ENCODE peak calls at places on chromosome 20, in four cellular contexts. C, F, W and P are unnamed samples.

GRCh38 chr20:48332555-48332954 is 495.2 kb downstream of the PREX1 start:
- DNase-seq in C (no peak), F (no peak), W (no peak), P (no peak)

GRCh38 chr20:17910828-17911294 is 57.7 kb downstream of the SNX5 start:
- DNase-seq in C (no peak), F (no peak), W (peak; percentile 78), P (no peak)

GRCh38 chr20:40293740-40294139 is 395.3 kb downstream of the MAFB start:
- DNase-seq in C (no peak), F (no peak), W (no peak), P (no peak)

GRCh38 chr20:38630727-38631126 is 29.1 kb downstream of the ARHGAP40 start:
- DNase-seq in C (no peak), F (no peak), W (no peak), P (no peak)

GRCh38 chr20:38186788-38187221 is 21.7 kb upstream of the TGM2 start:
- DNase-seq in C (no peak), F (no peak), W (no peak), P (no peak)

GRCh38 chr20:40702504-40702903 is 13.5 kb upstream of the MAFB start:
- DNase-seq in C (no peak), F (no peak), W (peak; percentile 10), P (no peak)

GRCh38 chr20:57717797-57718196 is 8.0 kb upstream of the PMEPA1 start:
- DNase-seq in C (no peak), F (no peak), W (no peak), P (no peak)

GRCh38 chr20:43191946-43192847 is 2.5 kb upstream of the PTPRT start:
- DNase-seq in C (peak; percentile 20), F (no peak), W (peak; percentile 5), P (no peak)

GRCh38 chr20:24098886-24099285 is 110.3 kb upstream of the GGTLC1 start:
- DNase-seq in C (no peak), F (no peak), W (no peak), P (no peak)
- TF ChIP-seq SPI1 in C (no peak), F (no peak), W (no peak), P (no peak)

GRCh38 chr20:25019381-25020155 is 27.0 kb upstream of the APMAP start:
- DNase-seq in C (no peak), F (no peak), W (no peak), P (no peak)
- TF ChIP-seq POLR2AphosphoS5 in C (no peak), F (no peak), W (no peak), P (no peak)

GRCh38 chr20:59120491-59120890 is 43.1 kb upstream of the ZNF831 start:
- DNase-seq in C (peak; percentile 72), F (no peak), W (no peak), P (no peak)
- TF ChIP-seq SPI1 in C (peak; percentile 73), F (no peak), W (no peak), P (peak; percentile 60)

GRCh38 chr20:32820000-32820697 is 395 bp downstream of the MAPRE1 start:
- DNase-seq in C (peak; percentile 40), F (no peak), W (peak; percentile 85), P (peak; percentile 75)
- TF ChIP-seq POLR2AphosphoS5 in C (peak; percentile 29), F (peak; percentile 84), W (no peak), P (no peak)

GRCh38 chr20:1617055-1617454 is 2.8 kb downstream of the SIRPB1 start:
- DNase-seq in C (no peak), F (no peak), W (no peak), P (no peak)
- TF ChIP-seq SPI1 in C (no peak), F (no peak), W (no peak), P (no peak)

GRCh38 chr20:23510000-23510590 is 19.2 kb downstream of the CST8 start:
- DNase-seq in C (no peak), F (no peak), W (no peak), P (no peak)
- TF ChIP-seq POLR2AphosphoS5 in C (no peak), F (no peak), W (no peak), P (no peak)

GRCh38 chr20:33667245-33668086 is 723 bp downstream of the ACTL10 start:
- DNase-seq in C (peak; percentile 35), F (no peak), W (no peak), P (peak; percentile 83)
- TF ChIP-seq SPI1 in C (no peak), F (no peak), W (no peak), P (no peak)

GRCh38 chr20:23365390-23366165 is 3.6 kb downstream of the GZF1 start:
- DNase-seq in C (no peak), F (no peak), W (no peak), P (no peak)
- TF ChIP-seq POLR2AphosphoS5 in C (no peak), F (no peak), W (no peak), P (no peak)

GRCh38 chr20:25197173-25197869 is 1.8 kb downstream of the ENTPD6 start:
- DNase-seq in C (no peak), F (no peak), W (no peak), P (no peak)
- TF ChIP-seq SPI1 in C (no peak), F (no peak), W (no peak), P (no peak)

GRCh38 chr20:12171927-12172581 is 254.4 kb downstream of the BTBD3 start:
- DNase-seq in C (no peak), F (no peak), W (no peak), P (no peak)
- TF ChIP-seq POLR2AphosphoS5 in C (no peak), F (no peak), W (no peak), P (no peak)